ENCODE peak calls at places on chromosomes 7 and 10, in six cellular contexts. One of them, this sample, is unnamed.

GRCh38 chr10:97058521-97058920 is 127.2 kb downstream of the SLIT1 start:
- DNase-seq in PC-9: no peak
- DNase-seq in prostate gland: peak; percentile 23
- DNase-seq in kidney epithelial cell: no peak
- DNase-seq in foreskin fibroblast: no peak
- DNase-seq in lung: no peak
- DNase-seq in this sample: peak; percentile 75

GRCh38 chr10:104268691-104269645 is at the start of gene GSTO2:
- DNase-seq in lung: peak; percentile 99
- DNase-seq in prostate gland: peak; percentile 99
- DNase-seq in kidney epithelial cell: peak; percentile 97
- DNase-seq in foreskin fibroblast: peak; percentile 79
- DNase-seq in PC-9: peak; percentile 95
- DNase-seq in this sample: peak; percentile 100

GRCh38 chr10:11197854-11198253 is 180.2 kb downstream of the CELF2 start:
- DNase-seq in PC-9: no peak
- DNase-seq in lung: no peak
- DNase-seq in kidney epithelial cell: no peak
- DNase-seq in foreskin fibroblast: no peak
- DNase-seq in prostate gland: no peak
- DNase-seq in this sample: no peak

GRCh38 chr7:64087501-64087900 is 42.3 kb downstream of the ZNF727 start:
- DNase-seq in foreskin fibroblast: no peak
- DNase-seq in PC-9: no peak
- DNase-seq in prostate gland: no peak
- DNase-seq in kidney epithelial cell: no peak
- DNase-seq in lung: no peak
- DNase-seq in this sample: no peak

GRCh38 chr10:113739031-113739430 is 12.5 kb upstream of the PLEKHS1 start:
- DNase-seq in kidney epithelial cell: no peak
- DNase-seq in prostate gland: no peak
- DNase-seq in PC-9: no peak
- DNase-seq in lung: no peak
- DNase-seq in foreskin fibroblast: no peak
- DNase-seq in this sample: no peak

GRCh38 chr7:99244942-99245341 is 27.7 kb upstream of the MYH16 start:
- DNase-seq in foreskin fibroblast: peak; percentile 33
- DNase-seq in PC-9: no peak
- DNase-seq in lung: no peak
- DNase-seq in prostate gland: no peak
- DNase-seq in kidney epithelial cell: no peak
- DNase-seq in this sample: no peak

GRCh38 chr10:22713853-22714523 is 390 bp downstream of the PIP4K2A start:
- DNase-seq in kidney epithelial cell: no peak
- DNase-seq in PC-9: no peak
- DNase-seq in lung: peak; percentile 44
- DNase-seq in foreskin fibroblast: no peak
- DNase-seq in prostate gland: peak; percentile 11
- DNase-seq in this sample: peak; percentile 30

GRCh38 chr7:87702326-87702725 is 74.1 kb downstream of the RUNDC3B start:
- DNase-seq in foreskin fibroblast: peak; percentile 10
- DNase-seq in lung: no peak
- DNase-seq in PC-9: peak; percentile 28
- DNase-seq in prostate gland: no peak
- DNase-seq in kidney epithelial cell: no peak
- DNase-seq in this sample: no peak

GRCh38 chr10:58396057-58396456 is 10.8 kb downstream of the TFAM start:
- DNase-seq in PC-9: no peak
- DNase-seq in foreskin fibroblast: no peak
- DNase-seq in lung: no peak
- DNase-seq in kidney epithelial cell: no peak
- DNase-seq in prostate gland: no peak
- DNase-seq in this sample: no peak

GRCh38 chr7:96322847-96323461 is 1.1 kb upstream of the SLC25A13 start:
- DNase-seq in prostate gland: no peak
- DNase-seq in PC-9: no peak
- DNase-seq in kidney epithelial cell: no peak
- DNase-seq in lung: no peak
- DNase-seq in foreskin fibroblast: no peak
- DNase-seq in this sample: no peak

GRCh38 chr7:129169171-129169643 is 19.2 kb upstream of the SMO start:
- DNase-seq in foreskin fibroblast: no peak
- DNase-seq in lung: no peak
- DNase-seq in PC-9: peak; percentile 21
- DNase-seq in kidney epithelial cell: no peak
- DNase-seq in prostate gland: peak; percentile 41
- DNase-seq in this sample: peak; percentile 57

GRCh38 chr10:62335326-62335725 is 38.8 kb upstream of the ZNF365 start:
- DNase-seq in lung: no peak
- DNase-seq in kidney epithelial cell: no peak
- DNase-seq in PC-9: no peak
- DNase-seq in foreskin fibroblast: peak; percentile 12
- DNase-seq in prostate gland: no peak
- DNase-seq in this sample: no peak

GRCh38 chr10:113485801-113486200 is 67.1 kb upstream of the HABP2 start:
- DNase-seq in foreskin fibroblast: no peak
- DNase-seq in prostate gland: no peak
- DNase-seq in lung: no peak
- DNase-seq in PC-9: no peak
- DNase-seq in kidney epithelial cell: no peak
- DNase-seq in this sample: no peak

GRCh38 chr7:74418538-74418937 is 35.2 kb upstream of the GTF2IRD1 start:
- DNase-seq in lung: no peak
- DNase-seq in foreskin fibroblast: no peak
- DNase-seq in PC-9: no peak
- DNase-seq in kidney epithelial cell: no peak
- DNase-seq in prostate gland: no peak
- DNase-seq in this sample: no peak

GRCh38 chr10:119669975-119670640 is 18.9 kb downstream of the BAG3 start:
- DNase-seq in kidney epithelial cell: no peak
- DNase-seq in PC-9: no peak
- DNase-seq in lung: no peak
- DNase-seq in prostate gland: no peak
- DNase-seq in foreskin fibroblast: no peak
- DNase-seq in this sample: peak; percentile 94

GRCh38 chr10:100370561-100370975 is 23.5 kb downstream of the SCD start:
- DNase-seq in prostate gland: peak; percentile 61
- DNase-seq in kidney epithelial cell: no peak
- DNase-seq in PC-9: no peak
- DNase-seq in foreskin fibroblast: peak; percentile 50
- DNase-seq in lung: no peak
- DNase-seq in this sample: no peak

GRCh38 chr7:30142710-30143109 is 7.9 kb downstream of the MTURN start:
- DNase-seq in kidney epithelial cell: peak; percentile 61
- DNase-seq in foreskin fibroblast: peak; percentile 15
- DNase-seq in lung: peak; percentile 65
- DNase-seq in prostate gland: no peak
- DNase-seq in PC-9: peak; percentile 84
- DNase-seq in this sample: peak; percentile 68

GRCh38 chr7:49852619-49853462 is 79.4 kb downstream of the VWC2 start:
- DNase-seq in PC-9: peak; percentile 35
- DNase-seq in kidney epithelial cell: peak; percentile 9
- DNase-seq in lung: no peak
- DNase-seq in prostate gland: peak; percentile 47
- DNase-seq in foreskin fibroblast: no peak
- DNase-seq in this sample: peak; percentile 55

GRCh38 chr7:107169120-107170050 is 582 bp downstream of the HBP1 start:
- DNase-seq in kidney epithelial cell: peak; percentile 81
- DNase-seq in PC-9: peak; percentile 98
- DNase-seq in foreskin fibroblast: peak; percentile 98
- DNase-seq in lung: peak; percentile 98
- DNase-seq in prostate gland: peak; percentile 98
- DNase-seq in this sample: peak; percentile 99

GRCh38 chr7:122762071-122762470 is 59.3 kb upstream of the RNF148 start:
- DNase-seq in foreskin fibroblast: no peak
- DNase-seq in lung: no peak
- DNase-seq in PC-9: no peak
- DNase-seq in prostate gland: no peak
- DNase-seq in kidney epithelial cell: no peak
- DNase-seq in this sample: no peak

GRCh38 chr10:21732067-21732772 is 198.2 kb downstream of the MLLT10 start:
- DNase-seq in kidney epithelial cell: no peak
- DNase-seq in PC-9: no peak
- DNase-seq in lung: no peak
- DNase-seq in foreskin fibroblast: peak; percentile 70
- DNase-seq in prostate gland: no peak
- DNase-seq in this sample: peak; percentile 51

GRCh38 chr7:29565982-29566746 is 2.5 kb downstream of the PRR15 start:
- DNase-seq in foreskin fibroblast: no peak
- DNase-seq in lung: no peak
- DNase-seq in prostate gland: no peak
- DNase-seq in PC-9: no peak
- DNase-seq in kidney epithelial cell: no peak
- DNase-seq in this sample: no peak

GRCh38 chr10:21309427-21309826 is 216.1 kb downstream of the SKIDA1 start:
- DNase-seq in lung: no peak
- DNase-seq in prostate gland: no peak
- DNase-seq in foreskin fibroblast: no peak
- DNase-seq in PC-9: no peak
- DNase-seq in kidney epithelial cell: no peak
- DNase-seq in this sample: no peak

GRCh38 chr10:36256166-36256565 is 614.1 kb upstream of the FZD8 start:
- DNase-seq in lung: no peak
- DNase-seq in PC-9: no peak
- DNase-seq in kidney epithelial cell: no peak
- DNase-seq in prostate gland: no peak
- DNase-seq in foreskin fibroblast: no peak
- DNase-seq in this sample: no peak

GRCh38 chr7:133652547-133652946 is 399.7 kb downstream of the EXOC4 start:
- DNase-seq in lung: no peak
- DNase-seq in foreskin fibroblast: no peak
- DNase-seq in PC-9: no peak
- DNase-seq in kidney epithelial cell: no peak
- DNase-seq in prostate gland: no peak
- DNase-seq in this sample: no peak

GRCh38 chr7:123533929-123534382 is 439 bp downstream of the IQUB start:
- DNase-seq in kidney epithelial cell: no peak
- DNase-seq in PC-9: no peak
- DNase-seq in foreskin fibroblast: no peak
- DNase-seq in prostate gland: no peak
- DNase-seq in lung: no peak
- DNase-seq in this sample: no peak

GRCh38 chr10:103884681-103885139 is 29.3 kb upstream of the SH3PXD2A start:
- DNase-seq in prostate gland: peak; percentile 30
- DNase-seq in lung: peak; percentile 40
- DNase-seq in kidney epithelial cell: no peak
- DNase-seq in foreskin fibroblast: peak; percentile 46
- DNase-seq in PC-9: no peak
- DNase-seq in this sample: peak; percentile 49

GRCh38 chr10:73577788-73578187 is 13.4 kb downstream of the USP54 start:
- DNase-seq in prostate gland: peak; percentile 91
- DNase-seq in PC-9: peak; percentile 73
- DNase-seq in kidney epithelial cell: no peak
- DNase-seq in foreskin fibroblast: no peak
- DNase-seq in lung: peak; percentile 87
- DNase-seq in this sample: peak; percentile 95

GRCh38 chr7:130906575-130906974 is 172.6 kb upstream of the KLF14 start:
- DNase-seq in kidney epithelial cell: no peak
- DNase-seq in prostate gland: no peak
- DNase-seq in PC-9: no peak
- DNase-seq in foreskin fibroblast: no peak
- DNase-seq in lung: no peak
- DNase-seq in this sample: no peak

GRCh38 chr7:16739863-16740622 is 13.5 kb upstream of the TSPAN13 start:
- DNase-seq in lung: no peak
- DNase-seq in prostate gland: peak; percentile 70
- DNase-seq in PC-9: no peak
- DNase-seq in kidney epithelial cell: peak; percentile 67
- DNase-seq in foreskin fibroblast: peak; percentile 97
- DNase-seq in this sample: no peak

GRCh38 chr7:30478349-30479228 is at the start of gene NOD1:
- DNase-seq in lung: peak; percentile 73
- DNase-seq in PC-9: peak; percentile 85
- DNase-seq in kidney epithelial cell: no peak
- DNase-seq in foreskin fibroblast: peak; percentile 75
- DNase-seq in prostate gland: peak; percentile 58
- DNase-seq in this sample: peak; percentile 77

GRCh38 chr10:97129666-97130065 is 56.1 kb downstream of the SLIT1 start:
- DNase-seq in kidney epithelial cell: no peak
- DNase-seq in PC-9: no peak
- DNase-seq in prostate gland: no peak
- DNase-seq in foreskin fibroblast: no peak
- DNase-seq in lung: peak; percentile 75
- DNase-seq in this sample: peak; percentile 65

GRCh38 chr7:151796091-151796870 is 80.6 kb downstream of the PRKAG2 start:
- DNase-seq in lung: no peak
- DNase-seq in foreskin fibroblast: no peak
- DNase-seq in prostate gland: no peak
- DNase-seq in PC-9: peak; percentile 79
- DNase-seq in kidney epithelial cell: no peak
- DNase-seq in this sample: no peak

GRCh38 chr7:71229201-71229600 is 97.3 kb downstream of the GALNT17 start:
- DNase-seq in prostate gland: no peak
- DNase-seq in lung: no peak
- DNase-seq in foreskin fibroblast: no peak
- DNase-seq in kidney epithelial cell: no peak
- DNase-seq in PC-9: no peak
- DNase-seq in this sample: no peak
- TF ChIP-seq CTCF in prostate gland: no peak
- TF ChIP-seq CTCF in lung: no peak
- TF ChIP-seq CTCF in foreskin fibroblast: no peak
- TF ChIP-seq CTCF in kidney epithelial cell: no peak
- TF ChIP-seq CTCF in PC-9: no peak
- TF ChIP-seq CTCF in this sample: no peak

DNA sequence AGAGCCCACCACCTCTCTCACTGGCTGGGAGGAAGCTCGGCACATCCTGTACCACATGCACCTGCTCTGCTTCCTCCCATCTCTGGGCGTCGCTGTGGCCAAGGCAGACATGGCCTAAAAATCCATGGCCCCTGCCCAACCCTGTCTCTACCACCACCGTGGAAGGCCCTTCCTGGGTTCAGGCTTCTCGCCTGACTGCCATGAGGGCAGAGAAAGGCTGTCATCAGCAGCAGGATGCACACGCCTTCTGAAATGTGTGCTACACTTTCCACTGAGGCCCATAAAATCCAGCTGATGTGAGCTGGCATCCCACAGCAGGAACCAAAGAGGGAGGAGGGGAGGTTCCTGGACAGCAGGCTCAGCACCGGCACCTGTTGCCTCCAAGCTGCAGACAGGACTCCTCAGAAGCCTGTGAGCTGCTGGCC is 93.4 kb downstream of the PTPRN2 start:
- DNase-seq in PC-9: no peak
- DNase-seq in foreskin fibroblast: no peak
- DNase-seq in kidney epithelial cell: no peak
- DNase-seq in lung: no peak
- DNase-seq in prostate gland: no peak
- DNase-seq in this sample: no peak
- TF ChIP-seq CTCF in PC-9: peak; percentile 45
- TF ChIP-seq CTCF in foreskin fibroblast: no peak
- TF ChIP-seq CTCF in kidney epithelial cell: no peak
- TF ChIP-seq CTCF in lung: no peak
- TF ChIP-seq CTCF in prostate gland: no peak
- TF ChIP-seq CTCF in this sample: no peak

GRCh38 chr10:95225136-95225535 is 31.1 kb downstream of the ACSM6 start:
- DNase-seq in foreskin fibroblast: no peak
- DNase-seq in lung: no peak
- DNase-seq in PC-9: no peak
- DNase-seq in prostate gland: no peak
- DNase-seq in kidney epithelial cell: no peak
- DNase-seq in this sample: no peak
- TF ChIP-seq CTCF in foreskin fibroblast: no peak
- TF ChIP-seq CTCF in lung: no peak
- TF ChIP-seq CTCF in PC-9: no peak
- TF ChIP-seq CTCF in prostate gland: no peak
- TF ChIP-seq CTCF in kidney epithelial cell: no peak
- TF ChIP-seq CTCF in this sample: no peak

GRCh38 chr7:157688439-157689268 is 351.9 kb downstream of the DNAJB6 start:
- DNase-seq in kidney epithelial cell: no peak
- DNase-seq in foreskin fibroblast: no peak
- DNase-seq in lung: no peak
- DNase-seq in prostate gland: no peak
- DNase-seq in PC-9: no peak
- DNase-seq in this sample: no peak
- TF ChIP-seq CTCF in kidney epithelial cell: no peak
- TF ChIP-seq CTCF in foreskin fibroblast: no peak
- TF ChIP-seq CTCF in lung: no peak
- TF ChIP-seq CTCF in prostate gland: no peak
- TF ChIP-seq CTCF in PC-9: no peak
- TF ChIP-seq CTCF in this sample: no peak

This sample was measured in thyroid gland.